ENCODE peak calls at places on chromosomes 12 and 14, in eight cellular contexts. One of them, this sample, is unnamed.

GRCh38 chr12:45379261-45379660 is 163.4 kb downstream of the ANO6 start:
- DNase-seq in heart left ventricle: no peak
- DNase-seq in Calu3: peak
- DNase-seq in vagina: no peak
- DNase-seq in Peyer's patch: no peak
- DNase-seq in PC-9: no peak
- DNase-seq in CD8-positive, alpha-beta T cell: no peak
- DNase-seq in fibroblast of mammary gland: peak
- DNase-seq in this sample: no peak

GRCh38 chr12:114190971-114191370 is 215.0 kb downstream of the TBX5 start:
- DNase-seq in heart left ventricle: no peak
- DNase-seq in Calu3: no peak
- DNase-seq in vagina: no peak
- DNase-seq in Peyer's patch: no peak
- DNase-seq in PC-9: no peak
- DNase-seq in CD8-positive, alpha-beta T cell: no peak
- DNase-seq in fibroblast of mammary gland: no peak
- DNase-seq in this sample: no peak

GRCh38 chr14:100721568-100721967 is 5.1 kb upstream of the DLK1 start:
- DNase-seq in heart left ventricle: no peak
- DNase-seq in Calu3: no peak
- DNase-seq in vagina: no peak
- DNase-seq in Peyer's patch: no peak
- DNase-seq in PC-9: no peak
- DNase-seq in CD8-positive, alpha-beta T cell: no peak
- DNase-seq in fibroblast of mammary gland: peak
- DNase-seq in this sample: no peak

GRCh38 chr14:33056213-33056612 is 117.5 kb downstream of the NPAS3 start:
- DNase-seq in heart left ventricle: no peak
- DNase-seq in Calu3: no peak
- DNase-seq in vagina: no peak
- DNase-seq in Peyer's patch: no peak
- DNase-seq in PC-9: no peak
- DNase-seq in CD8-positive, alpha-beta T cell: no peak
- DNase-seq in fibroblast of mammary gland: no peak
- DNase-seq in this sample: no peak

GRCh38 chr12:13404631-13405473 is 208.3 kb downstream of the EMP1 start:
- DNase-seq in heart left ventricle: no peak
- DNase-seq in Calu3: peak
- DNase-seq in vagina: no peak
- DNase-seq in Peyer's patch: no peak
- DNase-seq in PC-9: no peak
- DNase-seq in CD8-positive, alpha-beta T cell: no peak
- DNase-seq in fibroblast of mammary gland: no peak
- DNase-seq in this sample: no peak

GRCh38 chr12:75560167-75560566 is 48.8 kb upstream of the KRR1 start:
- DNase-seq in heart left ventricle: no peak
- DNase-seq in Calu3: no peak
- DNase-seq in vagina: no peak
- DNase-seq in Peyer's patch: no peak
- DNase-seq in PC-9: no peak
- DNase-seq in CD8-positive, alpha-beta T cell: no peak
- DNase-seq in fibroblast of mammary gland: peak
- DNase-seq in this sample: peak

GRCh38 chr12:106865685-106866084 is 90.0 kb upstream of the TMEM263 start:
- DNase-seq in heart left ventricle: no peak
- DNase-seq in Calu3: no peak
- DNase-seq in vagina: no peak
- DNase-seq in Peyer's patch: no peak
- DNase-seq in PC-9: no peak
- DNase-seq in CD8-positive, alpha-beta T cell: no peak
- DNase-seq in fibroblast of mammary gland: no peak
- DNase-seq in this sample: no peak

GRCh38 chr12:79664518-79664917 is 26.2 kb downstream of the PAWR start:
- DNase-seq in heart left ventricle: no peak
- DNase-seq in Calu3: no peak
- DNase-seq in vagina: no peak
- DNase-seq in Peyer's patch: no peak
- DNase-seq in PC-9: no peak
- DNase-seq in CD8-positive, alpha-beta T cell: no peak
- DNase-seq in fibroblast of mammary gland: no peak
- DNase-seq in this sample: no peak

GRCh38 chr12:45214071-45214470 is 1.8 kb upstream of the ANO6 start:
- DNase-seq in heart left ventricle: no peak
- DNase-seq in Calu3: no peak
- DNase-seq in vagina: no peak
- DNase-seq in Peyer's patch: no peak
- DNase-seq in PC-9: no peak
- DNase-seq in CD8-positive, alpha-beta T cell: no peak
- DNase-seq in fibroblast of mammary gland: no peak
- DNase-seq in this sample: no peak

GRCh38 chr14:100540141-100540925 is 46.9 kb downstream of the BEGAIN start:
- DNase-seq in heart left ventricle: no peak
- DNase-seq in Calu3: peak
- DNase-seq in vagina: no peak
- DNase-seq in Peyer's patch: peak
- DNase-seq in PC-9: no peak
- DNase-seq in CD8-positive, alpha-beta T cell: no peak
- DNase-seq in fibroblast of mammary gland: no peak
- DNase-seq in this sample: no peak

GRCh38 chr14:103883263-103883523 is 35.8 kb upstream of the PPP1R13B start:
- DNase-seq in heart left ventricle: no peak
- DNase-seq in Calu3: no peak
- DNase-seq in vagina: no peak
- DNase-seq in Peyer's patch: peak
- DNase-seq in PC-9: no peak
- DNase-seq in CD8-positive, alpha-beta T cell: no peak
- DNase-seq in fibroblast of mammary gland: no peak
- DNase-seq in this sample: no peak

GRCh38 chr12:116863275-116863767 is 17.9 kb downstream of the HRK start:
- DNase-seq in heart left ventricle: no peak
- DNase-seq in Calu3: no peak
- DNase-seq in vagina: no peak
- DNase-seq in Peyer's patch: no peak
- DNase-seq in PC-9: no peak
- DNase-seq in CD8-positive, alpha-beta T cell: no peak
- DNase-seq in fibroblast of mammary gland: peak
- DNase-seq in this sample: no peak

GRCh38 chr12:15726029-15726756 is 63.0 kb downstream of the EPS8 start:
- DNase-seq in heart left ventricle: no peak
- DNase-seq in Calu3: no peak
- DNase-seq in vagina: no peak
- DNase-seq in Peyer's patch: no peak
- DNase-seq in PC-9: no peak
- DNase-seq in CD8-positive, alpha-beta T cell: no peak
- DNase-seq in fibroblast of mammary gland: no peak
- DNase-seq in this sample: no peak

GRCh38 chr12:69096669-69097364 is 142.6 kb upstream of the CPSF6 start:
- DNase-seq in heart left ventricle: no peak
- DNase-seq in Calu3: no peak
- DNase-seq in vagina: peak
- DNase-seq in Peyer's patch: no peak
- DNase-seq in PC-9: no peak
- DNase-seq in CD8-positive, alpha-beta T cell: no peak
- DNase-seq in fibroblast of mammary gland: peak
- DNase-seq in this sample: no peak

GRCh38 chr14:92430686-92431085 is 82.9 kb upstream of the RIN3 start:
- DNase-seq in heart left ventricle: no peak
- DNase-seq in Calu3: no peak
- DNase-seq in vagina: no peak
- DNase-seq in Peyer's patch: no peak
- DNase-seq in PC-9: no peak
- DNase-seq in CD8-positive, alpha-beta T cell: no peak
- DNase-seq in fibroblast of mammary gland: no peak
- DNase-seq in this sample: no peak

GRCh38 chr12:109461846-109462766 is 15.0 kb downstream of the KCTD10 start:
- DNase-seq in heart left ventricle: peak
- DNase-seq in Calu3: peak
- DNase-seq in vagina: peak
- DNase-seq in Peyer's patch: peak
- DNase-seq in PC-9: peak
- DNase-seq in CD8-positive, alpha-beta T cell: no peak
- DNase-seq in fibroblast of mammary gland: peak
- DNase-seq in this sample: no peak

GRCh38 chr14:104130974-104131651 is 7.3 kb upstream of the KIF26A start:
- DNase-seq in heart left ventricle: peak
- DNase-seq in Calu3: peak
- DNase-seq in vagina: no peak
- DNase-seq in Peyer's patch: peak
- DNase-seq in PC-9: peak
- DNase-seq in CD8-positive, alpha-beta T cell: no peak
- DNase-seq in fibroblast of mammary gland: peak
- DNase-seq in this sample: peak

GRCh38 chr12:93886533-93887511 is 209.6 kb downstream of the CRADD start:
- DNase-seq in heart left ventricle: no peak
- DNase-seq in Calu3: no peak
- DNase-seq in vagina: no peak
- DNase-seq in Peyer's patch: no peak
- DNase-seq in PC-9: no peak
- DNase-seq in CD8-positive, alpha-beta T cell: no peak
- DNase-seq in fibroblast of mammary gland: peak
- DNase-seq in this sample: no peak

GRCh38 chr12:112386726-112387125 is 4.5 kb upstream of the HECTD4 start:
- DNase-seq in heart left ventricle: no peak
- DNase-seq in Calu3: no peak
- DNase-seq in vagina: no peak
- DNase-seq in Peyer's patch: peak
- DNase-seq in PC-9: no peak
- DNase-seq in CD8-positive, alpha-beta T cell: no peak
- DNase-seq in fibroblast of mammary gland: peak
- DNase-seq in this sample: no peak

GRCh38 chr12:112393328-112393727 is 11.1 kb upstream of the HECTD4 start:
- DNase-seq in heart left ventricle: no peak
- DNase-seq in Calu3: no peak
- DNase-seq in vagina: no peak
- DNase-seq in Peyer's patch: no peak
- DNase-seq in PC-9: no peak
- DNase-seq in CD8-positive, alpha-beta T cell: no peak
- DNase-seq in fibroblast of mammary gland: no peak
- DNase-seq in this sample: no peak

DNA sequence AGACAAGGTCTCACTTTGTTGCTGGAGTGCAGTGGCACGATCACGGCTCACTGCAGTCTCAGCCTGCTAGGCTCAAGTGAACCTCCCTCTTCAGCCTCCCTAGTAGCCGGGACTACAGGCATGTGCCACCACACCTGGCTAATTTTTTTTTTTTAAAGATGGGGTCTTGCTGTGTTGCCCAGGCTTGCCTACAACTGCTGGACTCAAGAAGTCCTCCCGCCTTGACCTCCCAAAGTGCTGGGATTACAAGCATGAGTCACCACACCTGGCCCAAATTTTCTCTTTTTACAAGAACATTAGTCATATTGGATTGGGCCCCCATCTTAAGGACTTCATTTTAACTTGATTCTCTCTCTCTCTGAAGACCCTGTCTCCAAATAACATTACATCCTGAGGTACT is 7.0 kb upstream of the HECTD4 start:
- DNase-seq in heart left ventricle: no peak
- DNase-seq in Calu3: no peak
- DNase-seq in vagina: no peak
- DNase-seq in Peyer's patch: peak
- DNase-seq in PC-9: no peak
- DNase-seq in CD8-positive, alpha-beta T cell: no peak
- DNase-seq in fibroblast of mammary gland: no peak
- DNase-seq in this sample: no peak
- TF ChIP-seq CTCF in heart left ventricle: no peak
- TF ChIP-seq CTCF in Calu3: no peak
- TF ChIP-seq CTCF in vagina: no peak
- TF ChIP-seq CTCF in Peyer's patch: no peak
- TF ChIP-seq CTCF in PC-9: no peak
- TF ChIP-seq CTCF in CD8-positive, alpha-beta T cell: no peak
- TF ChIP-seq CTCF in fibroblast of mammary gland: no peak
- TF ChIP-seq CTCF in this sample: no peak

DNA sequence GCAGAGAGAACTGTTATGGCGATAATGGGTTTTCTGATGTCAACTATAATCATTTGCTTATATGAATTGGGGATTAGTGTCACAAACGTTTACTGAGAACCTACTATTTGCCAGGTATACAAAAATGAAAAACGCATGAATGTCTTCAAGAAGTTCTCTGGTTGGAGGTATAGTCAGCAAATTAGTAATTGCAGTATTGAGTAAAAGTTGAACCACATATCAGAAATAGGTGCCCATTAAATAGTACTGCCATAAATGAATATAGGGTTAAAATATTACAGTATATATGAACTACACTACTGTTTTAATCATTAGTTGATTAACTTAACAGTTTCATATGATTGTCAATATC is 60.0 kb downstream of the PTPRB start:
- DNase-seq in heart left ventricle: no peak
- DNase-seq in Calu3: no peak
- DNase-seq in vagina: no peak
- DNase-seq in Peyer's patch: no peak
- DNase-seq in PC-9: no peak
- DNase-seq in CD8-positive, alpha-beta T cell: no peak
- DNase-seq in fibroblast of mammary gland: no peak
- DNase-seq in this sample: no peak
- TF ChIP-seq CTCF in heart left ventricle: no peak
- TF ChIP-seq CTCF in Calu3: no peak
- TF ChIP-seq CTCF in vagina: no peak
- TF ChIP-seq CTCF in Peyer's patch: no peak
- TF ChIP-seq CTCF in PC-9: peak
- TF ChIP-seq CTCF in CD8-positive, alpha-beta T cell: no peak
- TF ChIP-seq CTCF in fibroblast of mammary gland: no peak
- TF ChIP-seq CTCF in this sample: no peak

DNA sequence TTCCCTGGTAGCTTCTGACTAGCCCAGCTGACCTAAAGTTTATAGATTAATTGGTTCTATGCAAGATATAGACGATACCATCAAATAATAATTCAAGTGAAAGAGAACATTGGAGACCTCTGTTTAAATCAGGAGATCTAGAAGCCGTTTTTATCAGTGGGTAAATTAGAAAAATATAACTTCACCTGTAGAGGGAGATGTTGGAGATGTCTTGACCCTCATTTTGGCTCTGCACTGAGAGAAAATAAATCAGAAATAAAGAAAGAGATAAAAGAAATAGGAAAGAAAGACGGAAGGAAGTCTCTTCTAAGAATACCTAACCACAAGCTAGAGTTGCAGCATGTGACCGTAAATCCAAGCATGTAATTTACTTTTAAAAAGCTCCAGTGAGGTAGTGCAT is 684.5 kb downstream of the C12orf50 start:
- DNase-seq in heart left ventricle: no peak
- DNase-seq in Calu3: no peak
- DNase-seq in vagina: no peak
- DNase-seq in Peyer's patch: no peak
- DNase-seq in PC-9: no peak
- DNase-seq in CD8-positive, alpha-beta T cell: no peak
- DNase-seq in fibroblast of mammary gland: no peak
- DNase-seq in this sample: no peak
- TF ChIP-seq CTCF in heart left ventricle: no peak
- TF ChIP-seq CTCF in Calu3: no peak
- TF ChIP-seq CTCF in vagina: no peak
- TF ChIP-seq CTCF in Peyer's patch: peak
- TF ChIP-seq CTCF in PC-9: peak
- TF ChIP-seq CTCF in CD8-positive, alpha-beta T cell: no peak
- TF ChIP-seq CTCF in fibroblast of mammary gland: peak
- TF ChIP-seq CTCF in this sample: no peak

DNA sequence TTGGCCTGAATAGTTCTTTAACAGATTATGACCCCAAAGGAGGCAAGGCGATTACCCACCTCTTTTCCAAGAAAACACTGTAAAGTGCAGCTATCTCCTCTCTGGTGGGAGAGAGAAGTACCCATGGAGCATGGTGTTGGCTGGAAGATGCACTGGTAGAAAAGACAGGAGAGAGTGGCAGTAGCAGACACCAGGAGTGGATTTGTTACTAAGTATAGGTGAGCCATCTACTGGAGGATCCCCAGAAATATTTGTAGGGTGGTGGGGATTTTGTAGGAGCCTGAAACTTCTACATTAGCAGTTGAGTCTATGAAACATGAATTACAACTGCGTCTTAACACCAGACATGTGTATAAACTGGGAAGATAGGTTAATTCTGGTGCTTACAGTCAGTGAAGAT is 148.0 kb downstream of the SLC38A4 start:
- DNase-seq in heart left ventricle: no peak
- DNase-seq in Calu3: no peak
- DNase-seq in vagina: no peak
- DNase-seq in Peyer's patch: no peak
- DNase-seq in PC-9: peak
- DNase-seq in CD8-positive, alpha-beta T cell: no peak
- DNase-seq in fibroblast of mammary gland: peak
- DNase-seq in this sample: no peak
- TF ChIP-seq CTCF in heart left ventricle: peak
- TF ChIP-seq CTCF in Calu3: no peak
- TF ChIP-seq CTCF in vagina: no peak
- TF ChIP-seq CTCF in Peyer's patch: peak
- TF ChIP-seq CTCF in PC-9: peak
- TF ChIP-seq CTCF in CD8-positive, alpha-beta T cell: no peak
- TF ChIP-seq CTCF in fibroblast of mammary gland: peak
- TF ChIP-seq CTCF in this sample: no peak